ENCODE peak calls at places on chromosomes 13 and 19, in nine cellular contexts. One of them, this sample, is unnamed.

GRCh38 chr13:75489502-75490263 is 7.7 kb upstream of the TBC1D4 start:
- DNase-seq in testis: peak
- DNase-seq in tibial nerve: no peak
- DNase-seq in fibroblast of the aortic adventitia: peak
- DNase-seq in CD8-positive, alpha-beta T cell: no peak
- DNase-seq in glutamatergic neuron: no peak
- DNase-seq in PC-9: peak
- DNase-seq in upper lobe of left lung: peak
- DNase-seq in keratinocyte: no peak
- DNase-seq in this sample: no peak

GRCh38 chr19:33956941-33957340 is 160.3 kb downstream of the KCTD15 start:
- DNase-seq in keratinocyte: no peak
- DNase-seq in fibroblast of the aortic adventitia: no peak
- DNase-seq in testis: no peak
- DNase-seq in CD8-positive, alpha-beta T cell: no peak
- DNase-seq in upper lobe of left lung: no peak
- DNase-seq in glutamatergic neuron: no peak
- DNase-seq in PC-9: no peak
- DNase-seq in tibial nerve: no peak
- DNase-seq in this sample: no peak

GRCh38 chr19:51422053-51422448 is 4.6 kb upstream of the SIGLEC10 start:
- DNase-seq in upper lobe of left lung: peak
- DNase-seq in fibroblast of the aortic adventitia: peak
- DNase-seq in keratinocyte: no peak
- DNase-seq in testis: peak
- DNase-seq in PC-9: peak
- DNase-seq in glutamatergic neuron: peak
- DNase-seq in tibial nerve: peak
- DNase-seq in CD8-positive, alpha-beta T cell: peak
- DNase-seq in this sample: peak

GRCh38 chr13:46665630-46666482 is 112.9 kb downstream of the LRCH1 start:
- DNase-seq in upper lobe of left lung: no peak
- DNase-seq in CD8-positive, alpha-beta T cell: no peak
- DNase-seq in tibial nerve: no peak
- DNase-seq in PC-9: no peak
- DNase-seq in keratinocyte: no peak
- DNase-seq in testis: no peak
- DNase-seq in fibroblast of the aortic adventitia: no peak
- DNase-seq in glutamatergic neuron: no peak
- DNase-seq in this sample: no peak

GRCh38 chr13:33073338-33073737 is 57.1 kb downstream of the KL start:
- DNase-seq in keratinocyte: no peak
- DNase-seq in PC-9: no peak
- DNase-seq in tibial nerve: no peak
- DNase-seq in upper lobe of left lung: no peak
- DNase-seq in CD8-positive, alpha-beta T cell: no peak
- DNase-seq in glutamatergic neuron: no peak
- DNase-seq in fibroblast of the aortic adventitia: no peak
- DNase-seq in testis: no peak
- DNase-seq in this sample: no peak

GRCh38 chr19:10260141-10260584 is 8.1 kb downstream of the MRPL4 start:
- DNase-seq in glutamatergic neuron: no peak
- DNase-seq in keratinocyte: peak
- DNase-seq in fibroblast of the aortic adventitia: no peak
- DNase-seq in upper lobe of left lung: peak
- DNase-seq in tibial nerve: no peak
- DNase-seq in CD8-positive, alpha-beta T cell: no peak
- DNase-seq in testis: no peak
- DNase-seq in PC-9: peak
- DNase-seq in this sample: no peak

GRCh38 chr13:77460195-77460594 is 75.3 kb upstream of the SCEL start:
- DNase-seq in upper lobe of left lung: peak
- DNase-seq in PC-9: no peak
- DNase-seq in testis: peak
- DNase-seq in keratinocyte: no peak
- DNase-seq in glutamatergic neuron: no peak
- DNase-seq in tibial nerve: peak
- DNase-seq in fibroblast of the aortic adventitia: peak
- DNase-seq in CD8-positive, alpha-beta T cell: no peak
- DNase-seq in this sample: no peak

GRCh38 chr19:51807111-51807701 is 12.2 kb downstream of the FPR3 start:
- DNase-seq in testis: peak
- DNase-seq in upper lobe of left lung: peak
- DNase-seq in keratinocyte: no peak
- DNase-seq in PC-9: peak
- DNase-seq in fibroblast of the aortic adventitia: no peak
- DNase-seq in tibial nerve: no peak
- DNase-seq in CD8-positive, alpha-beta T cell: no peak
- DNase-seq in glutamatergic neuron: no peak
- DNase-seq in this sample: no peak

GRCh38 chr13:26881154-26881553 is 120.6 kb upstream of the GPR12 start:
- DNase-seq in upper lobe of left lung: no peak
- DNase-seq in fibroblast of the aortic adventitia: peak
- DNase-seq in testis: no peak
- DNase-seq in PC-9: no peak
- DNase-seq in CD8-positive, alpha-beta T cell: no peak
- DNase-seq in tibial nerve: no peak
- DNase-seq in keratinocyte: no peak
- DNase-seq in glutamatergic neuron: no peak
- DNase-seq in this sample: no peak

GRCh38 chr13:47420012-47420411 is 523.2 kb upstream of the HTR2A start:
- DNase-seq in testis: no peak
- DNase-seq in keratinocyte: no peak
- DNase-seq in glutamatergic neuron: no peak
- DNase-seq in PC-9: no peak
- DNase-seq in tibial nerve: no peak
- DNase-seq in upper lobe of left lung: no peak
- DNase-seq in fibroblast of the aortic adventitia: no peak
- DNase-seq in CD8-positive, alpha-beta T cell: no peak
- DNase-seq in this sample: no peak

GRCh38 chr19:58401825-58402433 is 6.5 kb downstream of the RNF225 start:
- DNase-seq in fibroblast of the aortic adventitia: no peak
- DNase-seq in upper lobe of left lung: no peak
- DNase-seq in PC-9: no peak
- DNase-seq in tibial nerve: no peak
- DNase-seq in testis: no peak
- DNase-seq in CD8-positive, alpha-beta T cell: no peak
- DNase-seq in keratinocyte: no peak
- DNase-seq in glutamatergic neuron: no peak
- DNase-seq in this sample: no peak
- TF ChIP-seq CTCF in fibroblast of the aortic adventitia: no peak
- TF ChIP-seq CTCF in upper lobe of left lung: no peak
- TF ChIP-seq CTCF in PC-9: no peak
- TF ChIP-seq CTCF in tibial nerve: peak
- TF ChIP-seq CTCF in testis: no peak
- TF ChIP-seq CTCF in CD8-positive, alpha-beta T cell: no peak
- TF ChIP-seq CTCF in keratinocyte: no peak
- TF ChIP-seq CTCF in glutamatergic neuron: peak
- TF ChIP-seq CTCF in this sample: no peak

DNA sequence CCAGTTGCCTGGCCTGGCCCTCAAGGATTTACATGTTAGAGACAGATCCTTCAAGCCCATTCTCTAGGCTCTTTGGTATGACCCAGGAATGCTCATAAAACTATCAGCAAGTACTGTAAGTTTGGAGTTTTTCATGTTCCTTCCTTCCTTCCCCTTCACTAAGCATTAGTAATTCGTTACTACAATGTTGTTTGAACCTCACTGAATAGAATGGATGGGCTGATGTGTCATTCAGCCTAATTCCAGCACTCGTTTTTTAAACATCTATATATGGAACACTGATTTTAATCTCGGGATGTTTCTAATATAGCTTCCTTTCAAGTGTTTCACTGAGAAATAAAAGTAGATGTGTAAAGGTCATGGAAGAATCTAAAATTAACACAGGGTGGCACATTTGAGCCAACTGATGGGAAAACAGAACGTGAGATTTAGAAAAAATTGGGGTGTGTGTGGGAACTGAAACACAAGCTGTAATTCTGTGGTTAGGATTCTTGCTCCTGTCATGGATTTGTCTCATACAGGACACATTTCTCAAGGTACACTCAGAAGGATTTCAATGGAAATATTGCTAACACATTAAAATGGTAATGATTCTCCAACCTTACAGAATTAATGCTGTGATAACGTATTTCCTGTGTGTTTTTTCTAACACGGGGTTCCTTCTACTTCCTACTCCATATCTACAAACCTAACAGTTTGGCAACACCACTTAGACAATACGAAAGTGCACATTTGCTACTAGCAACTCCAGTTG is 93.4 kb downstream of the FLT1 start:
- DNase-seq in CD8-positive, alpha-beta T cell: no peak
- DNase-seq in upper lobe of left lung: no peak
- DNase-seq in PC-9: peak
- DNase-seq in keratinocyte: no peak
- DNase-seq in glutamatergic neuron: no peak
- DNase-seq in fibroblast of the aortic adventitia: peak
- DNase-seq in testis: no peak
- DNase-seq in tibial nerve: no peak
- DNase-seq in this sample: no peak
- TF ChIP-seq CTCF in CD8-positive, alpha-beta T cell: no peak
- TF ChIP-seq CTCF in upper lobe of left lung: no peak
- TF ChIP-seq CTCF in PC-9: no peak
- TF ChIP-seq CTCF in keratinocyte: no peak
- TF ChIP-seq CTCF in glutamatergic neuron: no peak
- TF ChIP-seq CTCF in fibroblast of the aortic adventitia: no peak
- TF ChIP-seq CTCF in testis: no peak
- TF ChIP-seq CTCF in tibial nerve: no peak
- TF ChIP-seq CTCF in this sample: no peak

DNA sequence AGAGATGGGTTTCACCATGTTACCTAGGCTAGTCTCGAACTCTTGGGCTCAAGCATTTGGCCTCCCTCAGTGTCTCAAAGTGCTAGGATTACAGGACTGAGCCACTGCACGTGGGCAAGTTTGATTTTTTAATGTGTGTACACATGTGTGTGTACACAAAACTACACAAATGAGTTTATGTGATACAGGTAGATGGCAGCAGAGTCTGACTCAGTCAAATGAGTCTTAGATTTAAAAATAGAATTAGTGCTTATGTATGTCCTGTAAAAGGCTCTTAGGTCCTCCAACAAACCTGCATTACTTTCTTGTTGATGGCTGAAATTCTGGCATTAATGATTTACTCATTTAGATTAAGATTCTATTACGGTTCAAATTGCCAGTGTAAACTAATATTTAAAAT is 293.7 kb downstream of the PCDH17 start:
- DNase-seq in tibial nerve: no peak
- DNase-seq in PC-9: no peak
- DNase-seq in CD8-positive, alpha-beta T cell: no peak
- DNase-seq in testis: no peak
- DNase-seq in upper lobe of left lung: no peak
- DNase-seq in glutamatergic neuron: no peak
- DNase-seq in keratinocyte: no peak
- DNase-seq in fibroblast of the aortic adventitia: no peak
- DNase-seq in this sample: no peak
- TF ChIP-seq CTCF in tibial nerve: no peak
- TF ChIP-seq CTCF in PC-9: no peak
- TF ChIP-seq CTCF in CD8-positive, alpha-beta T cell: no peak
- TF ChIP-seq CTCF in testis: no peak
- TF ChIP-seq CTCF in upper lobe of left lung: no peak
- TF ChIP-seq CTCF in glutamatergic neuron: no peak
- TF ChIP-seq CTCF in keratinocyte: no peak
- TF ChIP-seq CTCF in fibroblast of the aortic adventitia: no peak
- TF ChIP-seq CTCF in this sample: no peak

DNA sequence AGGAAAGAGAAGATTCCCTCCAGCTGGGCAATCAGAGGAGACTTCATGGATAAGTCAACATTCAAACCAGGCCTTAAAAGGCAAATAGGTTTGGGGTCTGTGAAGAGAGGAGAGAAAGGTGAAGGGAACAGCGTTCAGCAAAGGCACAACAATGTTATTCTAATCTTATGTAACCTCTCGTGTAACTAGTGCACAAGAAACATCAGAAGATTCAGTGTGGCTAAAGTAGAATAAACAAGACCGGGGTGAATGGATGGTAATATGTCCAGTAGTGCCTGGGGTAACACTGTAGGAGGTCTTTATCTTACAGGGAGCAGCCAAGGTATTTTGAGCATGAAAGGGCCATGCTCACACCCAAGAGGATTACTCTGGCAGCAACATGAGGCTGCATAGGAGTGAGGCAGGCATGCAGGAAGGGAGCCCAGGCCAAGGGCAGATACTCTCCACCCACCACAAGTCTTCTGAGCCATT is 24.1 kb downstream of the LHFPL6 start:
- DNase-seq in testis: no peak
- DNase-seq in PC-9: no peak
- DNase-seq in glutamatergic neuron: no peak
- DNase-seq in tibial nerve: no peak
- DNase-seq in CD8-positive, alpha-beta T cell: no peak
- DNase-seq in upper lobe of left lung: no peak
- DNase-seq in keratinocyte: no peak
- DNase-seq in fibroblast of the aortic adventitia: peak
- DNase-seq in this sample: no peak
- TF ChIP-seq CTCF in testis: no peak
- TF ChIP-seq CTCF in PC-9: no peak
- TF ChIP-seq CTCF in glutamatergic neuron: no peak
- TF ChIP-seq CTCF in tibial nerve: no peak
- TF ChIP-seq CTCF in CD8-positive, alpha-beta T cell: no peak
- TF ChIP-seq CTCF in upper lobe of left lung: no peak
- TF ChIP-seq CTCF in keratinocyte: no peak
- TF ChIP-seq CTCF in fibroblast of the aortic adventitia: no peak
- TF ChIP-seq CTCF in this sample: no peak

GRCh38 chr19:44447864-44448674 is at the start of gene ZNF229:
- DNase-seq in PC-9: peak
- DNase-seq in upper lobe of left lung: peak
- DNase-seq in tibial nerve: peak
- DNase-seq in fibroblast of the aortic adventitia: peak
- DNase-seq in glutamatergic neuron: peak
- DNase-seq in testis: peak
- DNase-seq in keratinocyte: peak
- DNase-seq in CD8-positive, alpha-beta T cell: peak
- DNase-seq in this sample: peak

GRCh38 chr19:44455100-44455499 is 6.8 kb upstream of the ZNF229 start:
- DNase-seq in glutamatergic neuron: no peak
- DNase-seq in fibroblast of the aortic adventitia: no peak
- DNase-seq in tibial nerve: no peak
- DNase-seq in CD8-positive, alpha-beta T cell: no peak
- DNase-seq in testis: no peak
- DNase-seq in PC-9: no peak
- DNase-seq in keratinocyte: no peak
- DNase-seq in upper lobe of left lung: no peak
- DNase-seq in this sample: no peak

GRCh38 chr19:44451687-44452086 is 3.4 kb upstream of the ZNF229 start:
- DNase-seq in testis: no peak
- DNase-seq in keratinocyte: no peak
- DNase-seq in PC-9: no peak
- DNase-seq in tibial nerve: no peak
- DNase-seq in upper lobe of left lung: no peak
- DNase-seq in CD8-positive, alpha-beta T cell: no peak
- DNase-seq in fibroblast of the aortic adventitia: no peak
- DNase-seq in glutamatergic neuron: no peak
- DNase-seq in this sample: no peak

GRCh38 chr19:44452367-44452766 is 4.1 kb upstream of the ZNF229 start:
- DNase-seq in keratinocyte: no peak
- DNase-seq in upper lobe of left lung: no peak
- DNase-seq in PC-9: no peak
- DNase-seq in CD8-positive, alpha-beta T cell: no peak
- DNase-seq in fibroblast of the aortic adventitia: no peak
- DNase-seq in glutamatergic neuron: no peak
- DNase-seq in tibial nerve: no peak
- DNase-seq in testis: no peak
- DNase-seq in this sample: no peak
- TF ChIP-seq CTCF in keratinocyte: no peak
- TF ChIP-seq CTCF in upper lobe of left lung: no peak
- TF ChIP-seq CTCF in PC-9: no peak
- TF ChIP-seq CTCF in CD8-positive, alpha-beta T cell: no peak
- TF ChIP-seq CTCF in fibroblast of the aortic adventitia: no peak
- TF ChIP-seq CTCF in glutamatergic neuron: no peak
- TF ChIP-seq CTCF in tibial nerve: no peak
- TF ChIP-seq CTCF in testis: no peak
- TF ChIP-seq CTCF in this sample: no peak